ENCODE peak calls at places on chromosome 3, in ten cellular contexts. G is cardiac fibroblast, O is NB4, A is tibial artery, J is A549, U is nephron progenitor cell, F is GM12864, X is fibroblast of mammary gland, L is body of pancreas, W is left lung. N is an unnamed sample.

GRCh38 chr3:117104792-117105191 is 395.2 kb downstream of the TUSC7 start:
- DNase-seq in X (no peak), A (no peak), F (no peak), G (no peak), L (no peak), U (no peak), J (no peak), O (no peak), W (no peak), N (no peak)

GRCh38 chr3:26236991-26237682 is 385.4 kb upstream of the LRRC3B start:
- DNase-seq in W (no peak), L (no peak), X (no peak), F (no peak), U (peak; percentile 8), J (no peak), G (no peak), O (no peak), A (no peak), N (peak; percentile 1)

GRCh38 chr3:156676467-156677119 is 2.2 kb downstream of the TIPARP start:
- DNase-seq in A (no peak), W (no peak), G (peak; percentile 62), U (no peak), F (no peak), X (peak; percentile 57), J (peak; percentile 52), L (no peak), O (peak; percentile 32), N (peak; percentile 67)

GRCh38 chr3:124928333-124929202 is 6.0 kb downstream of the MUC13 start:
- DNase-seq in A (peak; percentile 70), O (peak; percentile 58), J (peak; percentile 73), U (peak; percentile 63), G (peak; percentile 82), L (peak; percentile 82), F (peak; percentile 45), X (peak; percentile 76), W (peak; percentile 56), N (peak; percentile 78)

GRCh38 chr3:107910713-107911259 is 180.0 kb downstream of the CD47 start:
- DNase-seq in A (no peak), U (no peak), W (no peak), O (no peak), J (no peak), X (no peak), F (peak; percentile 64), L (no peak), G (no peak), N (no peak)

GRCh38 chr3:59752925-59753324 is 703.1 kb upstream of the CFAP20DC start:
- DNase-seq in O (no peak), F (no peak), G (no peak), A (no peak), L (no peak), X (no peak), U (no peak), W (no peak), J (no peak), N (no peak)

GRCh38 chr3:178982138-178982537 is 89.5 kb downstream of the ZMAT3 start:
- DNase-seq in L (no peak), J (no peak), O (peak; percentile 1), W (no peak), A (no peak), F (no peak), X (peak; percentile 75), U (no peak), G (no peak), N (peak; percentile 28)

GRCh38 chr3:160038862-160039562 is 50.4 kb downstream of the IL12A start:
- DNase-seq in J (no peak), G (peak; percentile 15), W (peak; percentile 63), A (peak; percentile 61), F (no peak), U (peak; percentile 73), X (no peak), O (peak; percentile 29), L (peak; percentile 72), N (no peak)

GRCh38 chr3:186821429-186822367 is 15.4 kb upstream of the RFC4 start:
- DNase-seq in W (no peak), O (peak; percentile 72), A (no peak), F (no peak), U (no peak), X (peak; percentile 75), L (no peak), J (peak; percentile 56), G (peak; percentile 79), N (peak; percentile 78)

GRCh38 chr3:140035856-140036255 is 100.9 kb downstream of the CLSTN2 start:
- DNase-seq in L (no peak), X (no peak), J (no peak), F (no peak), G (no peak), O (no peak), W (no peak), U (no peak), A (no peak), N (no peak)

GRCh38 chr3:113668015-113668414 is 28.4 kb downstream of the USF3 start:
- DNase-seq in W (no peak), G (peak; percentile 17), L (no peak), A (no peak), O (peak; percentile 17), X (peak; percentile 47), U (peak; percentile 4), F (no peak), J (no peak), N (no peak)

GRCh38 chr3:110733045-110733444 is 338.6 kb upstream of the NECTIN3 start:
- DNase-seq in J (no peak), A (no peak), U (no peak), G (no peak), L (no peak), W (no peak), O (no peak), F (no peak), X (no peak), N (no peak)

GRCh38 chr3:135918600-135918999 is 46.9 kb upstream of the PPP2R3A start:
- DNase-seq in W (no peak), G (peak; percentile 69), X (peak; percentile 69), U (no peak), A (no peak), O (peak; percentile 15), J (peak; percentile 27), L (no peak), F (no peak), N (peak; percentile 52)

GRCh38 chr3:41302295-41302694 is 103.0 kb downstream of the CTNNB1 start:
- DNase-seq in L (no peak), A (no peak), W (no peak), F (no peak), U (no peak), O (no peak), X (no peak), G (no peak), J (no peak), N (no peak)

GRCh38 chr3:117322866-117323265 is 613.3 kb downstream of the TUSC7 start:
- DNase-seq in U (peak; percentile 9), L (no peak), A (no peak), F (no peak), W (no peak), X (peak; percentile 23), G (peak; percentile 2), O (peak; percentile 17), J (peak; percentile 13), N (peak; percentile 33)

GRCh38 chr3:58241321-58242044 is 3.9 kb downstream of the ABHD6 start:
- DNase-seq in U (no peak), L (no peak), J (no peak), W (no peak), G (no peak), O (no peak), A (no peak), F (no peak), X (no peak), N (no peak)
- TF ChIP-seq CTCF in U (no peak), L (no peak), J (no peak), W (no peak), G (no peak), O (no peak), A (no peak), F (no peak), X (no peak), N (no peak)

DNA sequence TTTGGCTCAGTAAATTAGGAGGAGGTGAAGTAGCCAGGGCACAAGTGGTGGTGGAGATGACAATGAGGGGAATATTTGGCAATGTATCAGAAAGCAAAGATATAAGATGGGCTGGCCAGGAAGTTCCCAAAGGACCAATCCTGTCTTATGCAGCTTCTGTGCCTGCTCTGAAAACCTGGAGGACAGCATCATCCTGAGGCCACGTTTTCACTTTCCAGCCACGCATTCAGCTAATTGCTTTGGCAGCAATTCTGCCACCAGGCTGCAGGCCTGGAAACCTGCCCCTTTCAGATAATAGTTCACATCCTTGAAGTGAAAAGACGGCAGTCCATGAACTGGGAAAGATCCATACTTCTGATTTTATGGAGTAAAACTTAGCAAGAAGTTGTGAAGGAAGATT is 682.4 kb downstream of the GRM7 start:
- DNase-seq in J (no peak), L (no peak), U (no peak), O (no peak), A (no peak), F (no peak), W (no peak), X (no peak), G (peak; percentile 38), N (no peak)
- TF ChIP-seq CTCF in J (no peak), L (no peak), U (no peak), O (no peak), A (no peak), F (no peak), W (no peak), X (no peak), G (no peak), N (no peak)

GRCh38 chr3:10416730-10417300 is 88.6 kb downstream of the ATP2B2 start:
- DNase-seq in J (no peak), W (no peak), L (no peak), O (no peak), U (no peak), G (no peak), F (no peak), A (no peak), X (no peak), N (no peak)
- TF ChIP-seq CTCF in J (no peak), W (no peak), L (no peak), O (no peak), U (no peak), G (no peak), F (no peak), A (no peak), X (no peak), N (no peak)

DNA sequence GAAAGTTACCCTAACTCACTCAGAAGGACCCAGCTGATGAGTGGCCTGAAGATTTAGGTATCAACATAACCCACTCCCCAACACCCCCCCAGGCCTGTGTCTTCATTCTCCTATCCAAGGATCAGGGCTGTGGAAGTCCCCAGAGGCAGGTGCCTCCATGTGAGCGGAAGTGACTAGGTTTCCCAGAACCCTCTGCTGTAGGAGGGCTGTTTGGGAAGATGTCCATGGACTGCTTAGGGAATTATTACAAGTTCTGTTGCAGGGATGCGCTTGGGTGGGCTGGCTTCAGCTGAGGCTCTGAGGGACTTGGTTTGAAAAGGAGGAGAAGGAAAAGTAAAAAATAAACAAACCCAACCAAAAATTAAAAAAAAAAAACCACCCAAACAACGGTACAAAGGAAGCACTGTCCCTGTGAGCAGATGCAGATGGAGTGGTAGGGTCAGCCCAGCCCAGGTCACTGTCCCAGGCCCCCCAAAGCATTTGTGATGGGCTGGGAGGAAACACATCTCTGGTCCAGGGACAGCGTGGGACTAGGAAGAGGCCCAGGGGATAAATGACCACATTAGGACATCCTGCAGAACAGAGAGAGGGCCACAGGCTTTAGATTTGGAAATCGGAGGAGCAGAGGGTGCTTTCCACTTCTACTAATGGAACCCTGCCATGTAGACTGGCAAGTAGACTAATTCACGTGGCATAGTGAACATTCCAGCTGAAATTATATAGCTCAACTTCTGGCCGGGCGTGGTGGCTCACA is 12.2 kb upstream of the APOD start:
- DNase-seq in O (no peak), G (no peak), X (no peak), J (no peak), F (no peak), W (no peak), A (peak; percentile 23), L (no peak), U (no peak), N (no peak)
- TF ChIP-seq CTCF in O (no peak), G (no peak), X (no peak), J (no peak), F (no peak), W (no peak), A (no peak), L (no peak), U (no peak), N (no peak)

GRCh38 chr3:65245133-65246076 is 557.6 kb upstream of the ADAMTS9 start:
- DNase-seq in X (peak; percentile 40), O (no peak), U (no peak), A (no peak), G (peak; percentile 52), J (no peak), F (no peak), L (no peak), W (no peak), N (peak; percentile 14)
- TF ChIP-seq CTCF in X (peak; percentile 46), O (no peak), U (no peak), A (peak; percentile 29), G (peak; percentile 34), J (no peak), F (no peak), L (peak; percentile 22), W (peak; percentile 43), N (peak; percentile 53)

N was measured in MCF 10A.